ENCODE peak calls at places on chromosomes 2 and 18, in four cellular contexts. Y is AG04450, I is adrenal gland, W is mammary epithelial cell. T is an unnamed sample.

GRCh38 chr18:58196164-58196563 is 152.1 kb downstream of the NEDD4L start:
- DNase-seq in Y (no peak), I (no peak), W (peak), T (no peak)

GRCh38 chr2:28219736-28220364 is 172.8 kb upstream of the FOSL2 start:
- DNase-seq in Y (no peak), I (no peak), W (no peak), T (no peak)

GRCh38 chr2:75622500-75622899 is 24.1 kb upstream of the MRPL19 start:
- DNase-seq in Y (no peak), I (no peak), W (no peak), T (no peak)

GRCh38 chr2:232880764-232881351 is 10.8 kb downstream of the SNORC start:
- DNase-seq in Y (no peak), I (no peak), W (no peak), T (no peak)

GRCh38 chr18:58896734-58897508 is 32.2 kb downstream of the ZNF532 start:
- DNase-seq in Y (no peak), I (no peak), W (no peak), T (no peak)

GRCh38 chr2:15875969-15876705 is 64.2 kb upstream of the MYCN start:
- DNase-seq in Y (no peak), I (no peak), W (no peak), T (no peak)

GRCh38 chr2:180062178-180062577 is 55.1 kb upstream of the CWC22 start:
- DNase-seq in Y (no peak), I (no peak), W (no peak), T (no peak)

GRCh38 chr2:218570850-218571249 is 2.2 kb downstream of the CNOT9 start:
- DNase-seq in Y (no peak), I (no peak), W (peak), T (no peak)

GRCh38 chr2:141329949-141330348 is 800.9 kb downstream of the LRP1B start:
- DNase-seq in Y (peak), I (no peak), W (no peak), T (no peak)

GRCh38 chr2:236177604-236177966 is 9.4 kb upstream of the GBX2 start:
- DNase-seq in Y (no peak), I (no peak), W (no peak), T (no peak)

GRCh38 chr2:215722125-215722524 is 286.3 kb upstream of the FN1 start:
- DNase-seq in Y (no peak), I (no peak), W (no peak), T (no peak)

GRCh38 chr2:121869873-121870272 is 114.4 kb downstream of the TSN start:
- DNase-seq in Y (no peak), I (no peak), W (no peak), T (no peak)

GRCh38 chr18:9474103-9474982 is 970 bp upstream of the RALBP1 start:
- DNase-seq in Y (no peak), I (no peak), W (no peak), T (no peak)

GRCh38 chr18:77025123-77025522 is 107.5 kb downstream of the MBP start:
- DNase-seq in Y (no peak), I (no peak), W (no peak), T (no peak)

GRCh38 chr2:586518-587370 is 90.5 kb downstream of the TMEM18 start:
- DNase-seq in Y (no peak), I (no peak), W (no peak), T (no peak)

GRCh38 chr2:9221223-9221622 is 14.6 kb downstream of the ASAP2 start:
- DNase-seq in Y (no peak), I (no peak), W (no peak), T (no peak)

GRCh38 chr18:23743733-23744333 is 54.6 kb downstream of the LAMA3 start:
- DNase-seq in Y (no peak), I (no peak), W (no peak), T (peak)

GRCh38 chr2:204049635-204050034 is 113.1 kb downstream of the ICOS start:
- DNase-seq in Y (no peak), I (no peak), W (no peak), T (no peak)

GRCh38 chr2:127961729-127962128 is 66.1 kb downstream of the SAP130 start:
- DNase-seq in Y (no peak), I (no peak), W (no peak), T (no peak)

GRCh38 chr18:59238385-59238784 is 18.4 kb downstream of the GRP start:
- DNase-seq in Y (no peak), I (no peak), W (no peak), T (no peak)

GRCh38 chr2:98012561-98012979 is 16.8 kb upstream of the TMEM131 start:
- DNase-seq in Y (no peak), I (no peak), W (no peak), T (no peak)

GRCh38 chr2:230765611-230766300 is 53.1 kb downstream of the CAB39 start:
- DNase-seq in Y (no peak), I (no peak), W (no peak), T (no peak)

DNA sequence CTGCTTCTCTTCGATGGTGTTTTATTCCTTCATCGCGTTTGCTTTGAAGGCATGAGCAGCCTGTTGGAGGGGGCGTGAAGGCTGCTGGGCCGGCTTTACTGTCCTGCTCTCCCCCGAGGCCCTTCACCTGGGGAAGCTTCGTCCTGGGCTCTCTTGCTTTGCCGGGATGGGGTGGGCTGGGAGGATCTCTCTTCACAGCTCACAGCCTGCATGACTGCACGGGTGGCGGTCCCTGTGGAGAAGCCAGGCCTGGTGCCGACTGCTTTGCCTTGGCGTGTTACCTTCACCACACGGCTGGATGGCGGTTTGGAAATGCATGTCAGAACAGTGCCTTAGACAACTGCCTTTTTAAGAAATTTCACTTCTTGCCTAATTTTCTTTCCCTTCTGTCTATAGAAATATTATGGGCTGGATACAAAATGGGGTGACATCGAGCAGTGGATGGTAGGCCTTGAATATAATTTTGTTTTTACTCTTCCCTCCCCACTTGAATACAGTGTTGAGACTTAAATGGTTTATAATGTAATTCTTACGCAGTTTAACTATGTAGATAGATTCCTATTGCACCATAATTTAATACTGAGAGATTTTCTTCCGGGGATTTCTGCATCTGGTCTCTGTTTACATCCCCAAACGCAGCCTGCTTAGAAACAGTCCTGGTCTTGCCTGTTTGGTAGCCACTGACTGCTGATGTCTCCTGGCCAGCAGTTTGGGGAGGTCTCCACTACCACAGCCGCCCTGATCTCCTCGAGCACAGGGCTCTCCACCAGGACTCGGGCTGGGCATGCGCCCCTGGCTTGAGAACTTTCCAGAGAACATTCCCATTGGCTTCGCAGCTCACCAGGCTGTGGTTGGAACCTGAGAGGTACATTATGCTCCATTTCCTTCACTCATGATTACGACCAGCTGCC is 81.0 kb upstream of the RBM44 start:
- DNase-seq in Y (no peak), I (no peak), W (peak), T (no peak)
- H3K27ac ChIP-seq in Y (no peak), I (no peak), W (peak), T (no peak)

DNA sequence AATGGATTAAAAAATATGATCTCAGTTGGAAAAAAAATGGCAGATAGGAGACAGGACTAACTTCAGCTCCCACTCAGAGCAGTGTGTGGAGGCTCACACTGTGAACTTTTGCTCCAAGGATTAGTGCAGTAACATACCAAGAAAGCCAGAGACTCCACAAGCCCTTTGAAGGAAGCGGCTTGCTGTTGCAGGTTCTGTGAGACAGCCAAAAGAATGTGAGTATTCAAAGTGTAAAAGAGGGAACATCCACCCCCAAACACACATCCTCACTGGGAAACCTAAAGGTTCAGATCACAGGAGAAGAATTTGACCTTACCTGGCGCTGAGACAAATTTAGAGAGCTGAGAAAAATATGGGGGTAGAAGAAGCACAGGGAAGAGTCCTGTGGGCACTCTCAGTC is 77.5 kb downstream of the FAM171B start:
- DNase-seq in Y (no peak), I (no peak), W (peak), T (no peak)
- H3K27ac ChIP-seq in Y (no peak), I (no peak), W (no peak), T (peak)

GRCh38 chr2:240255165-240255491 is 114.7 kb upstream of the OTOS start:
- DNase-seq in Y (no peak), I (no peak), W (no peak), T (no peak)
- H3K27ac ChIP-seq in Y (no peak), I (no peak), W (no peak), T (peak)

DNA sequence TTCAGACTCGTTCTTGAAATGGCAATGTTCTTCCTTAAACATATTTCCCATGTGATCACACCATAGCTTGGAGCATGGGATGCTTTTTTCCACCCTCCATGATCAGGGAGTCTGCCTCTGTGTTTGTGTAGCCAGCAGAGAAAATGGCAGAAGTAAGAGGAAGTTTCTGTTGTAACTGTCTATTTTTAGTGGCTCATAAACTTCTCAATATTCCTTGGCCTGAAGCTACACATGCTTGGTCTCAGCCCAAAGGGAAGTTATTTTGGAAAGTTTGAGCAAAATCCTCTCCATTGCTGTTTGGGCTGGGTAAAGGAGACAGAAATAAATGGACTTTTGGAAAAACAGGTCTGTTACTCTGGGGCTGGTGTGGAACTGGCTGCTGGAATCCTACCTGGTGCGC is 33.4 kb upstream of the ITGA6 start:
- DNase-seq in Y (no peak), I (no peak), W (no peak), T (no peak)
- H3K27ac ChIP-seq in Y (no peak), I (no peak), W (no peak), T (no peak)

DNA sequence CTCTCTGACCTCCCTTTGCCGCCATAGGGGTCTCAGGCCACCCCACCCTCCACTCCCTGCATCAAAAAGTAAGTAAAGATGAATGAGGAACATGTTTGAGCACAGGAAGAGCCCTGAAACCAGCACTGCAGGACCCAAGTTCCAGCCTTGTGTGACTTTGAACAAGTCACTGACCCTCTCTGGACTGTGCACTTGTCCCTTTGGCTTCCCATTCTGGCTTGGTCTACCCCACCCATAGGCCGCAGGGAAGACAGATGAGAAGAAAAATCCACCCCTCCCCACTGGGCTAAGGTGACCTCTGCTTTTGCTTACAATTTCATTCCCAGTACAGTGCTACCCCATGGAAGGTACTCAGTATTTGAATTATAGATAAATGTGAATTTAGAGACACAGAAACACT is 43.8 kb downstream of the TMEM17 start:
- DNase-seq in Y (no peak), I (no peak), W (no peak), T (no peak)
- H3K27ac ChIP-seq in Y (no peak), I (no peak), W (no peak), T (peak)

GRCh38 chr2:234166521-234166920 is 116.0 kb downstream of the SPP2 start:
- DNase-seq in Y (no peak), I (no peak), W (no peak), T (no peak)
- H3K27ac ChIP-seq in Y (no peak), I (no peak), W (no peak), T (no peak)

DNA sequence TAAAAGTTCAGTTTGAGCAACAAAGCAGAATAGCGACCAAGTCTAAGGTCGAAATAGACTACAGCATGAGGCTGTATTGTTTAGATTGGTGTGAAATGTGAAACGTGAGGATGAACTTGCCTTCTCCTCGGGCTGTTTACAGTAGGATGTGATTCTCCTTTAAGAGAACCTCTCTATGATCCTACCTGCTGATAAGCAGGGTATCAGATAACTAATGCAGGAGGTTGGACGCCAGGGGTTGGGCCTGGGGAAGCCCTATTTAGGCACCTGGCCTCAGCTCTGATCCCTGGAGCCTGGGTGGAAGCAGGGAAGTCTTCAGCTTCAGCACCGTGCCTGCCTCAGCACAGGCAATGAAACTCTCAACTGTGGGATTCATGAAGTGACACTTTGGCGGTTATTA is 11.4 kb downstream of the CRYGD start:
- DNase-seq in Y (no peak), I (no peak), W (no peak), T (no peak)
- H3K27ac ChIP-seq in Y (no peak), I (no peak), W (no peak), T (no peak)

DNA sequence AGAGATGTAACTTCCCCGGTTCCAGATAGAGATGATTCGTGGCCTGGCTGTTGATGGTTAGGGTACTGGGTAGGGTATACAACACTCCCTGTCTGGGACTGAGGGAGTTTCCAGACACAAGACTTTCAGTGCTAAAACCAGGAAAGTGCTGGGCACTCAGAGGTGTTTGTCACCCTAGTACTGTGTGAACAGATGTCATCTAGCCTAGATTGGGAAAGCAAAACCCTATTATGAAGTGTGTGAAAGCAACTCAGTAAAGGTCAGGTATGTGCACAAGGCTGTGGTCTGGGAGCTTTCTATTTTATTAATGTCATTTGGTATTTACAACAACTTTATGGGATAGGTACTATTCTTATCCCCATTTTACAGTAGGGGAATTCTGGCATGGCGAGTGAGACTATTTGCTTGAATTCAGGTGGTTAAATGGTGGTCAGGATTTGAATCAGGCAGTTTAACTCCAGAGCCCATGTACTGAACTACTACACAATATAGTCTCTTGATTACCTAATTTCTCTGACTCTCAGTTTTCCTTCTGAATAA is 2.6 kb downstream of the BZW1 start:
- DNase-seq in Y (no peak), I (no peak), W (no peak), T (no peak)
- H3K27ac ChIP-seq in Y (no peak), I (no peak), W (peak), T (peak)

T was measured in epithelial cell of prostate.